ENCODE peak calls at places on chromosomes 5 and 9, in five cellular contexts. One of them, this sample, is unnamed.

GRCh38 chr9:127915325-127915752 is 1.5 kb downstream of the ST6GALNAC4 start:
- DNase-seq in neural progenitor cell: no peak
- DNase-seq in breast epithelium: no peak
- DNase-seq in ascending aorta: no peak
- DNase-seq in H1: no peak
- DNase-seq in this sample: no peak

GRCh38 chr5:121979691-121980090 is 17.9 kb downstream of the SRFBP1 start:
- DNase-seq in neural progenitor cell: no peak
- DNase-seq in breast epithelium: no peak
- DNase-seq in ascending aorta: no peak
- DNase-seq in H1: no peak
- DNase-seq in this sample: no peak

GRCh38 chr5:20678386-20678785 is 690.4 kb upstream of the CDH18 start:
- DNase-seq in neural progenitor cell: no peak
- DNase-seq in breast epithelium: no peak
- DNase-seq in ascending aorta: no peak
- DNase-seq in H1: no peak
- DNase-seq in this sample: no peak

GRCh38 chr9:16625831-16626230 is 244.6 kb downstream of the BNC2 start:
- DNase-seq in neural progenitor cell: no peak
- DNase-seq in breast epithelium: no peak
- DNase-seq in ascending aorta: no peak
- DNase-seq in H1: no peak
- DNase-seq in this sample: no peak

GRCh38 chr9:105243015-105243686 is 1.3 kb upstream of the SLC44A1 start:
- DNase-seq in neural progenitor cell: peak; percentile 4
- DNase-seq in breast epithelium: no peak
- DNase-seq in ascending aorta: no peak
- DNase-seq in H1: no peak
- DNase-seq in this sample: peak; percentile 44

GRCh38 chr5:14869286-14870164 is 2.1 kb downstream of the ANKH start:
- DNase-seq in neural progenitor cell: no peak
- DNase-seq in breast epithelium: no peak
- DNase-seq in ascending aorta: no peak
- DNase-seq in H1: no peak
- DNase-seq in this sample: no peak

GRCh38 chr9:87276327-87276841 is 221.3 kb upstream of the DAPK1 start:
- DNase-seq in neural progenitor cell: no peak
- DNase-seq in breast epithelium: no peak
- DNase-seq in ascending aorta: no peak
- DNase-seq in H1: no peak
- DNase-seq in this sample: peak; percentile 59

GRCh38 chr9:113504725-113505590 is 41.4 kb downstream of the RGS3 start:
- DNase-seq in neural progenitor cell: no peak
- DNase-seq in breast epithelium: no peak
- DNase-seq in ascending aorta: no peak
- DNase-seq in H1: no peak
- DNase-seq in this sample: no peak

GRCh38 chr9:97987490-97987889 is 4.3 kb downstream of the ANP32B start:
- DNase-seq in neural progenitor cell: no peak
- DNase-seq in breast epithelium: no peak
- DNase-seq in ascending aorta: no peak
- DNase-seq in H1: no peak
- DNase-seq in this sample: no peak

GRCh38 chr5:142129447-142129846 is 20.9 kb downstream of the NDFIP1 start:
- DNase-seq in neural progenitor cell: no peak
- DNase-seq in breast epithelium: no peak
- DNase-seq in ascending aorta: no peak
- DNase-seq in H1: no peak
- DNase-seq in this sample: no peak

GRCh38 chr9:14311940-14312572 is 1.9 kb downstream of the NFIB start:
- DNase-seq in neural progenitor cell: no peak
- DNase-seq in breast epithelium: no peak
- DNase-seq in ascending aorta: no peak
- DNase-seq in H1: no peak
- DNase-seq in this sample: peak; percentile 50

GRCh38 chr5:115579216-115579615 is 23.1 kb downstream of the TICAM2 start:
- DNase-seq in neural progenitor cell: no peak
- DNase-seq in breast epithelium: no peak
- DNase-seq in ascending aorta: no peak
- DNase-seq in H1: no peak
- DNase-seq in this sample: no peak

DNA sequence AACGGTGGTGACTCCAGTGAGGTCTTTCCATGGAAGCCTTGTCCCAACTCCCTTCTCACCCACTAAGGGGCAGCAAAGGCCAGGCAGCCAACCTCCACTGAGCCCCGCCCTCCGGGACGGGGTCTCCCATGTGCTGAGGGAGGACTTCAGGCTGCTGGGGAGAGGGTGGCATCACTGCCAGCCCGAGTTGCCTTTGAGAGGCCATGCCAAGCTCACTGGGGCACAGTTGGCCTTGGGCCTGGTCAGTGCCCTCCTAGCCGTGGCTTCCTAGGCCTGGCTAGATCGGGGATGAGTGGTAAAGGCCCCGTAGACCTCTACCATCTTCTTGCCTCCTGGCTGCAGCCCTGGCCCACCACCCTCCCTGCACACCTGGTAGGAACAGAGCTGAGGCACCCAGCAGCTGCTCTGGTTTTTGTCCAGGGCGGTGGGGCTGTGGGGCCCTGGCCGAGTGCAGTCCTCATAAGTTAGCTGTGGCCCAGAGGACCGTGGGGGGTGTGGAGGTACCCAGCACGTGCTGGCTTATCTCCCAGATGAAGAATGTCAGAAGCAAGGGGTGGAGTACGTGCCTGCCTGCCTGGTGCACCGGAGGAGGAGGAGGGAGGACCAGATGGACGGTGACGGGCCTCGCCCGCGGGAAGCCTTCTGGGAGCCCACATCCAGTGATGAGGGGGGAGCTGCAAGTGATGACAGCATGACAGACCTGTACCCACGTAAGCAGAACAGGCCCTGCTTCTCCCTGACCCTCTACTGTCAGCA is 3.2 kb downstream of the SURF2 start:
- DNase-seq in neural progenitor cell: peak; percentile 66
- DNase-seq in breast epithelium: no peak
- DNase-seq in ascending aorta: no peak
- DNase-seq in H1: no peak
- DNase-seq in this sample: no peak
- TF ChIP-seq CTCF in neural progenitor cell: peak; percentile 52
- TF ChIP-seq CTCF in breast epithelium: no peak
- TF ChIP-seq CTCF in ascending aorta: no peak
- TF ChIP-seq CTCF in H1: no peak
- TF ChIP-seq CTCF in this sample: peak; percentile 10

DNA sequence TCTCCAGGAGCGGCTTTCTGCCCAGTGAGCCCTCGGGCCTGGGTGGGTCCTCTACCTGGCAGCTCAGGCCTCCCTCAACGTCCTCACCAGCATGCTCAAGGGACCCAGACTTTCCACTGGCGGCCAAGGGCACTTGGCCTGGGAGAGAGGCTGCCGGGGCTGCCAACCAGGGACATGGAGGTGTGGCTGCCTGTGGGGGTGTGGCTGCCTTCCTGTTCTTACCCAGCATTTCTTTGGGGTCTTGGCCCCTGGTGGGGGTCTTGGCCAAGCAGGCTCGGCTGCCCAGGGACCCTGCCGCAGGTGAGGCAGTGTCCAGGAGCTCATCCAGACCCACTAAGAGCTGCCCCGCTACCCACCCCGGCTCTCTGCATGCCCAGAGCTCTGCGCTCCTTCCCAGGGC is 7.2 kb upstream of the QSOX2 start:
- DNase-seq in neural progenitor cell: no peak
- DNase-seq in breast epithelium: no peak
- DNase-seq in ascending aorta: no peak
- DNase-seq in H1: no peak
- DNase-seq in this sample: no peak
- H3K4me1 ChIP-seq in neural progenitor cell: peaks cover 4% of the 10 kb centered on the region
- H3K4me1 ChIP-seq in breast epithelium: no peaks in the 10 kb centered on the region
- H3K4me1 ChIP-seq in ascending aorta: no peaks in the 10 kb centered on the region
- H3K4me1 ChIP-seq in H1: no peaks in the 10 kb centered on the region
- H3K4me1 ChIP-seq in this sample: peaks cover 4% of the 10 kb centered on the region

GRCh38 chr5:66157046-66157445 is 12.9 kb downstream of the SREK1 start:
- DNase-seq in neural progenitor cell: no peak
- DNase-seq in breast epithelium: no peak
- DNase-seq in ascending aorta: no peak
- DNase-seq in H1: no peak
- DNase-seq in this sample: no peak
- TF ChIP-seq CTCF in neural progenitor cell: no peak
- TF ChIP-seq CTCF in breast epithelium: no peak
- TF ChIP-seq CTCF in ascending aorta: no peak
- TF ChIP-seq CTCF in H1: no peak
- TF ChIP-seq CTCF in this sample: no peak

GRCh38 chr5:139394123-139394653 is 716 bp downstream of the PROB1 start:
- DNase-seq in neural progenitor cell: peak; percentile 88
- DNase-seq in breast epithelium: no peak
- DNase-seq in ascending aorta: peak; percentile 74
- DNase-seq in H1: no peak
- DNase-seq in this sample: no peak
- H3K4me1 ChIP-seq in neural progenitor cell: peaks cover 12% of the 10 kb centered on the region
- H3K4me1 ChIP-seq in breast epithelium: peaks cover 10% of the 10 kb centered on the region
- H3K4me1 ChIP-seq in ascending aorta: no peaks in the 10 kb centered on the region
- H3K4me1 ChIP-seq in H1: no peaks in the 10 kb centered on the region
- H3K4me1 ChIP-seq in this sample: peaks cover 13% of the 10 kb centered on the region

GRCh38 chr5:24005384-24005783 is 498.0 kb downstream of the PRDM9 start:
- DNase-seq in neural progenitor cell: no peak
- DNase-seq in breast epithelium: no peak
- DNase-seq in ascending aorta: no peak
- DNase-seq in H1: no peak
- DNase-seq in this sample: no peak
- TF ChIP-seq CTCF in neural progenitor cell: peak; percentile 39
- TF ChIP-seq CTCF in breast epithelium: no peak
- TF ChIP-seq CTCF in ascending aorta: no peak
- TF ChIP-seq CTCF in H1: no peak
- TF ChIP-seq CTCF in this sample: peak; percentile 53

GRCh38 chr5:9573796-9574195 is 27.9 kb upstream of the SEMA5A start:
- DNase-seq in neural progenitor cell: no peak
- DNase-seq in breast epithelium: no peak
- DNase-seq in ascending aorta: no peak
- DNase-seq in H1: no peak
- DNase-seq in this sample: no peak
- H3K4me1 ChIP-seq in neural progenitor cell: no peaks in the 10 kb centered on the region
- H3K4me1 ChIP-seq in breast epithelium: no peaks in the 10 kb centered on the region
- H3K4me1 ChIP-seq in ascending aorta: no peaks in the 10 kb centered on the region
- H3K4me1 ChIP-seq in H1: no peaks in the 10 kb centered on the region
- H3K4me1 ChIP-seq in this sample: no peaks in the 10 kb centered on the region

DNA sequence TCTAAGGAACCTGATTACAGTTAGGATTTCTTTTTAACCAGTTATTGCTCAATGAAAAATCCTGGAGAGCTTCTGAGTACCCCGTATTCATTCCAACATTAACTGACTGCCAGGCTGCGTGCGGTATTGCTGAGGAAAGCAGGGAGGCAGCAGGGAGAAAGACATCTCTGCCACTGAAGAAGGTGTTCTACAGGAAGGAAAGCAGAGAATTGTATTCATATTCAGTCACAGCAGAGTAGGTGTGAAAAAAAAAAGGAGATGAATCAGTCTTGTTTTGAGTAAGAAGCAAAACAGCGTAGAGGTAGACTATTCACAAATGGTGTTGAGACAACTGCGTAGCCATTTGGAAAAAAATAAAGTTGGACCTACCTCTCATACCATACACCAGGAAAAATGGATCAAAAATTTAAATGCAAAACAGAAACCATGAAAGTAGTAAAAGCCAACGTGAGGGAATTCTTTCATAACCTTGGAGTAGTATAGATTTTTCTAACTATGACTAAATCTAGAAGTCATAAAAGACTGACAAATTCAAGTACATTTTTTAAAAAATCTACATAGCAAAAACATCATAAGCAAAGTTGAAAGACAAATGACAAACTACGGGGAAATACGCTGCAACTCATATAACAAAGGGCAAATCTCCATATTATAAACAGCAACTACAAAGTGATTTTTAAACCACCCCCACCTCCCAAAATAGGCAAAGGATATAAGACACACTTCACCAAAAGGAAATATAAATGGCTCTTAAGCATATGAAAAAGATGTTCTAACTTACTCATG is 9.9 kb upstream of the NR4A3 start:
- DNase-seq in neural progenitor cell: no peak
- DNase-seq in breast epithelium: no peak
- DNase-seq in ascending aorta: no peak
- DNase-seq in H1: no peak
- DNase-seq in this sample: no peak
- TF ChIP-seq CTCF in neural progenitor cell: no peak
- TF ChIP-seq CTCF in breast epithelium: no peak
- TF ChIP-seq CTCF in ascending aorta: no peak
- TF ChIP-seq CTCF in H1: no peak
- TF ChIP-seq CTCF in this sample: no peak

GRCh38 chr5:108950276-108950675 is 202.6 kb downstream of the FER start:
- DNase-seq in neural progenitor cell: no peak
- DNase-seq in breast epithelium: no peak
- DNase-seq in ascending aorta: no peak
- DNase-seq in H1: no peak
- DNase-seq in this sample: no peak
- H3K4me1 ChIP-seq in neural progenitor cell: peaks cover under 1% of the 10 kb centered on the region
- H3K4me1 ChIP-seq in breast epithelium: no peaks in the 10 kb centered on the region
- H3K4me1 ChIP-seq in ascending aorta: no peaks in the 10 kb centered on the region
- H3K4me1 ChIP-seq in H1: no peaks in the 10 kb centered on the region
- H3K4me1 ChIP-seq in this sample: no peaks in the 10 kb centered on the region

DNA sequence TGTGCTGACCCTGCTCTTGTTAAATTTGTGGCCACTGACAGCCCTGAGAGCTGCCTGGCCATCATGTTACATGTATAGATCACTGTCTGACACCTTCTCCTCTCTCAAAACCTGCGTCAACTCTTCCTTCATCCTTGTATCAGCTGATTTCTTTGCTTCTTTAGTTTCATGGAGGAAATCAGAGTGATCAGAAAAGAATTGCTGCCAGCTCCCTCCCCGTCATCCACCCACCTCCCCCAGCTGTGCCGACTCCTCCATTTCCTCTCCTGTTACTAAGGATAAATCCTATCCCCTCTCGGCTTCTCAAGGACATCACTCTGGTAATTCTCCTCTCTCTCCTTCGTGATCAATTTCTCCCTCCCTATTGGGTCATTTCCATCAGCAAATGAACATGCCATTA is 108.9 kb downstream of the ICE1 start:
- DNase-seq in neural progenitor cell: no peak
- DNase-seq in breast epithelium: no peak
- DNase-seq in ascending aorta: no peak
- DNase-seq in H1: no peak
- DNase-seq in this sample: no peak
- TF ChIP-seq CTCF in neural progenitor cell: no peak
- TF ChIP-seq CTCF in breast epithelium: no peak
- TF ChIP-seq CTCF in ascending aorta: no peak
- TF ChIP-seq CTCF in H1: no peak
- TF ChIP-seq CTCF in this sample: no peak

This sample was measured in mammary epithelial cell.